ENCODE peak calls at places on chromosome 2, in five cellular contexts. T is K562, H is SK-N-SH, E is HepG2, S is GM12878. O is an unnamed sample.

GRCh38 chr2:16693854-16694253 is 28.2 kb upstream of the CYRIA start:
- DNase-seq in T (no peak), H (no peak), E (no peak), S (no peak), O (no peak)

GRCh38 chr2:222959358-222959757 is 92.6 kb upstream of the KCNE4 start:
- DNase-seq in T (no peak), H (no peak), E (peak), S (no peak), O (peak)

GRCh38 chr2:44188696-44189095 is 20.0 kb downstream of the PPM1B start:
- DNase-seq in T (no peak), H (no peak), E (no peak), S (no peak), O (no peak)

GRCh38 chr2:84704505-84705244 is 176.2 kb downstream of the TRABD2A start:
- DNase-seq in T (no peak), H (no peak), E (no peak), S (no peak), O (no peak)

GRCh38 chr2:227783404-227784138 is 30.1 kb upstream of the CCL20 start:
- DNase-seq in T (no peak), H (no peak), E (no peak), S (peak), O (no peak)

GRCh38 chr2:241863021-241863954 is 4.6 kb upstream of the PDCD1 start:
- DNase-seq in T (no peak), H (peak), E (no peak), S (no peak), O (no peak)

GRCh38 chr2:32904711-32905110 is 42.0 kb upstream of the LTBP1 start:
- DNase-seq in T (no peak), H (no peak), E (no peak), S (no peak), O (no peak)

GRCh38 chr2:196131949-196132925 is 39.1 kb downstream of the STK17B start:
- DNase-seq in T (no peak), H (no peak), E (no peak), S (no peak), O (no peak)

GRCh38 chr2:62785810-62786593 is 80.5 kb downstream of the EHBP1 start:
- DNase-seq in T (no peak), H (no peak), E (no peak), S (no peak), O (no peak)

GRCh38 chr2:10226032-10226724 is 76.5 kb upstream of the HPCAL1 start:
- DNase-seq in T (no peak), H (no peak), E (no peak), S (no peak), O (no peak)

GRCh38 chr2:163593941-163594340 is 141.9 kb downstream of the FIGN start:
- DNase-seq in T (no peak), H (no peak), E (no peak), S (no peak), O (no peak)

GRCh38 chr2:46275995-46276394 is 21.2 kb upstream of the EPAS1 start:
- DNase-seq in T (no peak), H (no peak), E (no peak), S (no peak), O (no peak)

GRCh38 chr2:147636888-147637270 is 207.9 kb upstream of the ACVR2A start:
- DNase-seq in T (no peak), H (no peak), E (no peak), S (no peak), O (no peak)

GRCh38 chr2:197042613-197043248 is 116.2 kb upstream of the PGAP1 start:
- DNase-seq in T (no peak), H (no peak), E (no peak), S (peak), O (no peak)

GRCh38 chr2:12856934-12857660 is 140.4 kb downstream of the TRIB2 start:
- DNase-seq in T (no peak), H (no peak), E (no peak), S (no peak), O (no peak)

GRCh38 chr2:9897796-9898195 is 53.7 kb upstream of the GRHL1 start:
- DNase-seq in T (no peak), H (no peak), E (no peak), S (no peak), O (no peak)

GRCh38 chr2:28976584-28976983 is 4.5 kb upstream of the TOGARAM2 start:
- DNase-seq in T (no peak), H (no peak), E (peak), S (no peak), O (no peak)

GRCh38 chr2:127398239-127398590 is 10.4 kb upstream of the MAP3K2 start:
- DNase-seq in T (peak), H (peak), E (peak), S (no peak), O (peak)

GRCh38 chr2:240876475-240877251 is 8.0 kb downstream of the AGXT start:
- DNase-seq in T (no peak), H (peak), E (peak), S (no peak), O (no peak)

GRCh38 chr2:86441392-86441788 is 219 bp downstream of the KDM3A start:
- DNase-seq in T (no peak), H (no peak), E (no peak), S (no peak), O (no peak)

GRCh38 chr2:198930170-198930569 is 527.6 kb downstream of the SATB2 start:
- DNase-seq in T (no peak), H (no peak), E (no peak), S (no peak), O (no peak)
- TF ChIP-seq ZBTB33 in T (no peak), H (no peak), E (no peak), S (no peak), O (no peak)

GRCh38 chr2:59232394-59233165 is 991.5 kb upstream of the FANCL start:
- DNase-seq in T (no peak), H (no peak), E (no peak), S (no peak), O (no peak)

GRCh38 chr2:59237311-59237710 is 996.2 kb upstream of the FANCL start:
- DNase-seq in T (no peak), H (no peak), E (no peak), S (no peak), O (no peak)

GRCh38 chr2:59233910-59234309 is 992.8 kb upstream of the FANCL start:
- DNase-seq in T (no peak), H (no peak), E (no peak), S (no peak), O (no peak)

GRCh38 chr2:59233448-59233847 is 992.3 kb upstream of the FANCL start:
- DNase-seq in T (no peak), H (peak), E (no peak), S (no peak), O (no peak)

GRCh38 chr2:59236723-59237122 is 995.6 kb upstream of the FANCL start:
- DNase-seq in T (no peak), H (no peak), E (no peak), S (no peak), O (no peak)
- TF ChIP-seq ZBTB33 in T (no peak), H (no peak), E (no peak), S (no peak), O (no peak)

GRCh38 chr2:36214682-36215081 is 140.9 kb upstream of the CRIM1 start:
- DNase-seq in T (no peak), H (no peak), E (no peak), S (no peak), O (no peak)
- TF ChIP-seq ZBTB33 in T (no peak), H (no peak), E (no peak), S (no peak), O (no peak)

GRCh38 chr2:19574788-19575260 is 216.4 kb upstream of the OSR1 start:
- DNase-seq in T (no peak), H (no peak), E (no peak), S (no peak), O (no peak)
- TF ChIP-seq ZBTB33 in T (no peak), H (no peak), E (no peak), S (no peak), O (no peak)

GRCh38 chr2:177604291-177605065 is 211.9 kb downstream of the AGPS start:
- DNase-seq in T (peak), H (peak), E (peak), S (no peak), O (peak)

GRCh38 chr2:177599956-177600355 is 207.4 kb downstream of the AGPS start:
- DNase-seq in T (no peak), H (no peak), E (peak), S (no peak), O (no peak)

GRCh38 chr2:177603734-177604133 is 211.2 kb downstream of the AGPS start:
- DNase-seq in T (no peak), H (no peak), E (no peak), S (no peak), O (no peak)

GRCh38 chr2:177600917-177601316 is 208.3 kb downstream of the AGPS start:
- DNase-seq in T (no peak), H (no peak), E (no peak), S (no peak), O (no peak)

DNA sequence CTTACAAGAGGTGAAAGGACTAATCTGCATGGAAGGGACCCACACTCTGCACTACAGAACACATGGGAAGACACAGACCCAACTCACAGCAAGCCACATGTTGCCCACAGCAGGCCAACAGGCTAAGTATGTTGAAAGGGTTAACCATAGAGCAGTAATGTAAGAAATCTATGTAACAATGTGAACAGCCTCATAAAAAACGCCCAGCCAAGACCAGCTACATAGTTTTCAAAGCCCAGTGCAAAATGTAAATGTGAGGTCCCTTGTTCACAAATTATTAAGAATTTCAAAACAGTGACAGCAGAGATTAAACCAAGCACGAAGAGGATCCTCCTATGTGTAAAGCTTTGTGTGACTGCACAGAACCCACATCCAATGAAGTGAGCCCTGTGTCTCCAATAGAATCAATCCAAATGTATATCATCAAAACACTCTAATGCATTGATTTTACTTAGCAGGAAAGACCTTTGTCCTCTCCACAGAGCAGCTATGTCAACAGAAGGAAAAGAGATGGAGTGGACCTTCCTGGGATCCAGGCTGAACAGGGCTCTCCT is 210.1 kb downstream of the AGPS start:
- DNase-seq in T (peak), H (no peak), E (peak), S (no peak), O (no peak)
- TF ChIP-seq ZBTB33 in T (no peak), H (no peak), E (no peak), S (no peak), O (no peak)

DNA sequence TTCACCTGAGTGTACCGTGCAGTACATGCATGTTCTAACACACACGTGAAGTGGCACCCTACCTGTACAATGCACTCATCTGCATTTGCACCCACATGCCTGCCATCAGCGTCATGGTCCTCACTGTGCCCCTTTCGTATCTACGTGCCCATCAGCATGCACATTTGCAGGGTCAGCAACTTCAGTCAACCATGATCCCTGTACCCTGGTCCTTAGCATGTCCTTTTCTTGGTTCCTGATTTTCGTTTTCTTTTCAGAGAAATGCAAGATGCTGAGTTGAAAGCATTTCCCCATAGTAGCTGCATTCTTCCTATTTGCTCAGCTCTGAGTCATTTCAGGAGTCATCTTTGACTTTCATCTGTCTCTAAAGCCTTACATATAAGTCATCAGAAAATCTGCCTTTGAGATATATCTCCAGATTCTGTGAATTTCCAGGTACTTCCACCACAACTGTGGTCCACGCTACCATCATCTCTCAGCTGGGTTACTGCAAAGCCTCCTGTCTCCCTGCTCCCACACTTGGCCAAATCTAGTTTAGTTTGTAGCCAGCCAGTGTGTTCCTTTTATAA is 14.7 kb upstream of the PUM2 start:
- DNase-seq in T (no peak), H (no peak), E (no peak), S (peak), O (no peak)
- TF ChIP-seq ZBTB33 in T (no peak), H (no peak), E (no peak), S (no peak), O (no peak)

DNA sequence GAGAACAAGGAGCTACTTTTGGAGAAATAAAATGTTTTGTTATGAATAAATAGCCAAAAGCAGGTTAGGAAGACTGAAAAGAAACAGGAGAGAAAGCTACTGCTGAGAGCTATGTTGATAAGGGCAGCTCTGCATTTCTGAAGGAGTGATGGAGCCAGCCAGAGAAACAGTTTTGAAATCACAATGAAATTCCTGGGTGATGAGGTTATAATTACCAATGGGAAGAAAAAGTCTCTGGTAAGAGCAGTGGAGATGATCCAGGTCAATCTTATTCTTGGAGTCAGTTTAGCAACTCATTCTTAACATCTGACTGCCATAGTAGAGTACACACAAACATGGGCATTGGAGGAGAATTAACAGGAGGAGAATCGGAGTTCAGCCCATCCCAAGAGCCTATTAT is 2.4 kb downstream of the ALKAL2 start:
- DNase-seq in T (no peak), H (no peak), E (no peak), S (no peak), O (no peak)
- TF ChIP-seq ZBTB33 in T (no peak), H (no peak), E (no peak), S (no peak), O (no peak)